ENCODE peak calls at places on chromosomes 7 and 10, in four cellular contexts. Z is cardiac septum, I is GM18507, T is nephron progenitor cell. Y is an unnamed sample.

GRCh38 chr7:3927446-3928110 is 626.5 kb downstream of the SDK1 start:
- DNase-seq in I (no peak), Z (no peak), T (no peak), Y (no peak)

GRCh38 chr7:150800576-150801241 is at the start of gene TMEM176A:
- DNase-seq in Z (no peak), I (no peak), T (peak; percentile 39), Y (no peak)

GRCh38 chr10:35074266-35074665 is 15.9 kb downstream of the CUL2 start:
- DNase-seq in T (no peak), I (no peak), Z (no peak), Y (no peak)

GRCh38 chr10:992523-993340 is 4.5 kb downstream of the GTPBP4 start:
- DNase-seq in T (no peak), Z (peak; percentile 1), I (no peak), Y (no peak)

GRCh38 chr10:74543276-74543675 is 283.1 kb upstream of the KAT6B start:
- DNase-seq in T (no peak), Z (no peak), I (no peak), Y (no peak)

GRCh38 chr10:119687192-119688032 is 36.2 kb downstream of the BAG3 start:
- DNase-seq in Z (no peak), I (no peak), T (peak; percentile 10), Y (peak; percentile 33)

GRCh38 chr7:98105942-98106544 is 619 bp upstream of the LMTK2 start:
- DNase-seq in Z (no peak), T (no peak), I (no peak), Y (no peak)

GRCh38 chr7:142389544-142389943 is 131.7 kb upstream of the PRSS58 start:
- DNase-seq in T (no peak), I (no peak), Z (no peak), Y (no peak)

GRCh38 chr10:34729619-34730018 is 85.5 kb downstream of the PARD3 start:
- DNase-seq in Z (no peak), I (no peak), T (no peak), Y (no peak)

GRCh38 chr7:148624735-148625134 is 34.2 kb downstream of the C7orf33 start:
- DNase-seq in Z (no peak), I (no peak), T (no peak), Y (no peak)

GRCh38 chr7:121286742-121287699 is 41.8 kb upstream of the WNT16 start:
- DNase-seq in Z (no peak), I (no peak), T (no peak), Y (no peak)

GRCh38 chr10:107831772-107832171 is 667.3 kb upstream of the SORCS1 start:
- DNase-seq in Z (no peak), T (no peak), I (no peak), Y (no peak)

GRCh38 chr7:123748171-123748733 is 551 bp downstream of the WASL start:
- DNase-seq in I (peak; percentile 36), T (peak; percentile 58), Z (peak; percentile 80), Y (peak; percentile 18)

Y was measured in neural crest cell.